ENCODE peak calls at places on chromosomes 7 and 10, in seven cellular contexts. Q is fibroblast of lung; M is SJSA1; I is cardiac muscle cell; H is CD8-positive, alpha-beta memory T cell; Z is hepatocyte; D is AG04450. N is an unnamed sample.

GRCh38 chr10:32054087-32054486 is 2.1 kb downstream of the KIF5B start:
- DNase-seq in M (peak; percentile 53), D (peak; percentile 44), Z (peak; percentile 63), I (peak; percentile 72), Q (peak; percentile 78), H (no peak), N (no peak)

GRCh38 chr10:86969421-86970041 is 1.2 kb downstream of the ADIRF start:
- DNase-seq in Q (peak; percentile 57), M (peak; percentile 10), D (no peak), Z (peak; percentile 18), I (peak; percentile 14), H (no peak), N (no peak)

GRCh38 chr10:129888784-129889616 is 75.1 kb downstream of the EBF3 start:
- DNase-seq in I (peak; percentile 66), D (no peak), H (peak; percentile 5), Q (peak; percentile 8), M (no peak), Z (peak; percentile 59), N (no peak)

GRCh38 chr7:1053002-1053411 is 8.7 kb downstream of the GPR146 start:
- DNase-seq in H (no peak), M (no peak), D (no peak), Z (no peak), Q (no peak), I (no peak), N (no peak)

GRCh38 chr10:101134299-101135127 is 3.4 kb downstream of the TLX1 start:
- DNase-seq in H (no peak), M (no peak), Q (no peak), D (no peak), Z (no peak), I (no peak), N (no peak)

GRCh38 chr10:58177362-58177947 is 90.2 kb downstream of the IPMK start:
- DNase-seq in I (peak; percentile 59), Z (peak; percentile 23), Q (peak; percentile 64), H (no peak), M (peak; percentile 36), D (no peak), N (no peak)

GRCh38 chr7:90455163-90456030 is 14.0 kb upstream of the PTTG1IP2 start:
- DNase-seq in H (no peak), Q (peak; percentile 69), I (peak; percentile 64), Z (peak; percentile 51), D (peak; percentile 1), M (peak; percentile 40), N (no peak)

GRCh38 chr10:51918451-51918850 is 219.1 kb upstream of the CSTF2T start:
- DNase-seq in I (no peak), Q (no peak), H (no peak), D (no peak), Z (no peak), M (no peak), N (no peak)

GRCh38 chr10:129277804-129278203 is 189.2 kb upstream of the MGMT start:
- DNase-seq in D (no peak), M (no peak), Q (no peak), I (no peak), H (no peak), Z (no peak), N (no peak)

GRCh38 chr10:106615081-106615480 is 549.4 kb downstream of the SORCS1 start:
- DNase-seq in M (no peak), Z (peak; percentile 14), H (no peak), Q (no peak), I (peak; percentile 79), D (no peak), N (no peak)

GRCh38 chr7:74304550-74304949 is 15.3 kb downstream of the CLIP2 start:
- DNase-seq in M (no peak), I (no peak), H (no peak), D (no peak), Z (no peak), Q (no peak), N (no peak)

GRCh38 chr7:24756989-24757798 is at the start of gene GSDME:
- DNase-seq in D (peak; percentile 26), M (peak; percentile 75), Q (peak; percentile 71), H (no peak), I (peak; percentile 80), Z (peak; percentile 90), N (peak; percentile 71)

DNA sequence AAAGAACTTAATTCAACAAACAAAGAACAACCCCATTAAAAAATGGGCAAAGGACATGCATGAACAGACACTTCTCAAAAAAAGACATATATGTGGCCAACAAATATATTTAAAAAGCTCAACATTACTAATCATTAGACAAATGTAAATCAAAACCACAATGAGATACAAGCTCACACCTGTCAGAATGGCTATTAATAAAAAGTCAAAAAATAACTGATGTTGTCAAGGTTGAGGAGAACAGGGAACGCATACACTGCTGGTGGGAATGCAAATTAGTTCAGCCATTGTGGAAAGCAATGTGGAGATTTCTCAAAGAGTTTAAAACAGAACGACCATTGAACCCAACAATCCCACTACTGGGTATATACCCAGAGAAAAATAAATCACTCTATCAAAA is 19.1 kb downstream of the ZFAND4 start:
- DNase-seq in I (no peak), H (no peak), Z (no peak), D (no peak), Q (no peak), M (no peak), N (no peak)
- H3K27ac ChIP-seq in I (no peak overlapping the region), H (no peak overlapping the region), Z (no peak overlapping the region), D (no peak overlapping the region), Q (no peak overlapping the region), M (no peak overlapping the region), N (no peak overlapping the region)

GRCh38 chr7:20798694-20799121 is 12.0 kb upstream of the SP8 start:
- DNase-seq in I (no peak), Z (no peak), Q (no peak), D (no peak), H (no peak), M (no peak), N (no peak)
- H3K27ac ChIP-seq in I (no peak overlapping the region), Z (no peak overlapping the region), Q (no peak overlapping the region), D (no peak overlapping the region), H (no peak overlapping the region), M (no peak overlapping the region), N (no peak overlapping the region)

GRCh38 chr7:27144799-27145166 is 1.3 kb upstream of the HOXA5 start:
- DNase-seq in Z (no peak), D (no peak), I (no peak), Q (no peak), M (no peak), H (no peak), N (no peak)

GRCh38 chr7:27142562-27143021 is 889 bp downstream of the HOXA5 start:
- DNase-seq in M (peak; percentile 50), D (no peak), Q (no peak), Z (no peak), H (no peak), I (no peak), N (no peak)

GRCh38 chr7:27141591-27142561 is 1.6 kb downstream of the HOXA5 start:
- DNase-seq in I (no peak), D (no peak), M (no peak), Z (no peak), Q (peak; percentile 71), H (no peak), N (no peak)

GRCh38 chr7:27143950-27144798 is 693 bp upstream of the HOXA5 start:
- DNase-seq in Q (peak; percentile 76), M (no peak), H (no peak), Z (no peak), I (no peak), D (no peak), N (no peak)

DNA sequence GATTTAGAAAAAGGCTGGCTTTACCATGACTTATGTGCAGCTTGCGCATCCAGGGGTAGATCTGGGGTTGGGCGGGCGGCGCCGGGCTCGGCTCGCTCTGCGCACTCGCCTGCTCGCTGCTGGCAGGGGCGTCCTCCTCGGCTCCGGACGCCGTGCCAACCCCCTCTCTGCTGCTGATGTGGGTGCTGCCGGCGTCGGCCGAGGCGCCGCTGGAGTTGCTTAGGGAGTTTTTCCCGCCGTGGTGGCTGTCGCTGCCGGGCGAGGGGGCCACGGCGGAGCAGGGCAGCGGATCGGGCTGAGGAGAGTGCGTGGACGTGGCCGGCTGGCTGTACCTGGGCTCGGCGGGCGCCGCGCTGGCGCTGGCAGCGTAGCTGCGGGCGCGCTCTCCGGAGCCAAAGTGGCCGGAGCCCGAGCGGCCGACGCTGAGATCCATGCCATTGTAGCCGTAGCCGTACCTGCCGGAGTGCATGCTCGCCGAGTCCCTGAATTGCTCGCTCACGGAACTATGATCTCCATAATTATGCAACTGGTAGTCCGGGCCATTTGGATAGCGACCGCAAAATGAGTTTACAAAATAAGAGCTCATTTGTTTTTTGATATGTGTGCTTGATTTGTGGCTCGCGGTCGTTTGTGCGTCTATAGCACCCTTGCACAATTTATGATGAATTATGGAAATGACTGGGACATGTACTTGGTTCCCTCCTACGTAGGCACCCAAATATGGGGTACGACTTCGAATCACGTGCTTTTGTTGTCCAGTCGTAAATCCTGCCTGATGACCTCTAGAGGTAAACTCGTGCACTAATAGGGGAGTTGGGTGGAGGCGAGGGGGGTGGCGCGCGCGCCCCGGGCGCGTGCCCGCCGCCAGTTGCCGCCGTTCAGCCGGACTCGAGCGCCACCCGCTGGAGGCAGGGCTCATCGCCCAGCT is at the start of gene HOXA5:
- DNase-seq in M (peak; percentile 77), Z (no peak), I (peak; percentile 40), Q (peak; percentile 100), D (peak; percentile 100), H (no peak), N (no peak)
- H3K27ac ChIP-seq in M (peak within 1 kb of the TSS; percentile 4), Z (no peak within 1 kb of the TSS), I (no peak within 1 kb of the TSS), Q (peak within 1 kb of the TSS; percentile 98), D (peak within 1 kb of the TSS; percentile 93), H (no peak within 1 kb of the TSS), N (no peak within 1 kb of the TSS)

GRCh38 chr7:22270371-22270770 is 86.6 kb downstream of the RAPGEF5 start:
- DNase-seq in D (no peak), Z (no peak), M (no peak), Q (no peak), I (no peak), H (no peak), N (no peak)

GRCh38 chr7:22267989-22268615 is 88.9 kb downstream of the RAPGEF5 start:
- DNase-seq in M (no peak), Z (no peak), I (no peak), H (no peak), D (no peak), Q (no peak), N (no peak)

GRCh38 chr7:22269963-22270362 is 87.0 kb downstream of the RAPGEF5 start:
- DNase-seq in Z (peak; percentile 69), M (no peak), I (no peak), H (no peak), D (no peak), Q (no peak), N (no peak)

GRCh38 chr7:22271311-22271710 is 85.6 kb downstream of the RAPGEF5 start:
- DNase-seq in I (no peak), Q (no peak), H (no peak), Z (no peak), M (no peak), D (no peak), N (no peak)

DNA sequence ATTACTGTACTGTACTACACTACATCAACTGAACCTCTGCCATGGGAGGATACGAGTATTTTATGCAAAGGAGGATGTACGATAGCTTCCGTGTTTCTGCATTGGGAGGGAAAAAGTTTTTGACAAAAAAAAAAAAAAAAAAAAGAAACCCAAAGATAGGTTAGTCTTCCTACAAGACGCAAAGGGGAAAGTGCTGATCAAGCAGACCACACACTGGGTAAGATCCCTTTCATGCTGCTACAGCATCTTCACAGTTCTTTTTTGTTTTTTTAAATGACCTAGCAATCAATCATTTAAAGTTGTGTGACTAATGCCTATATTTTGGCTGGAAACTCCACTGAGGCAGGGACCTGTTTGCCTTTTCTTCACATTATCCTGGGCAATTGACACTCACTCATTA is 87.9 kb downstream of the RAPGEF5 start:
- DNase-seq in Z (no peak), D (no peak), Q (no peak), M (no peak), H (no peak), I (no peak), N (no peak)
- H3K27ac ChIP-seq in Z (peak overlapping the region; percentile 85), D (no peak overlapping the region), Q (no peak overlapping the region), M (no peak overlapping the region), H (no peak overlapping the region), I (no peak overlapping the region), N (peak overlapping the region; percentile 5)

GRCh38 chr7:78020131-78020873 is 221.7 kb downstream of the PHTF2 start:
- DNase-seq in M (peak; percentile 60), Q (peak; percentile 91), Z (peak; percentile 85), I (peak; percentile 90), D (peak; percentile 72), H (no peak), N (no peak)
- H3K27ac ChIP-seq in M (peak overlapping the region; percentile 74), Q (peak overlapping the region; percentile 84), Z (peak overlapping the region; percentile 94), I (peak overlapping the region; percentile 71), D (peak overlapping the region; percentile 77), H (peak overlapping the region; percentile 26), N (peak overlapping the region; percentile 79)

N was measured in substantia nigra.